ENCODE peak calls at places on chromosomes 13 and 19, in ten cellular contexts. P is stimulated activated CD8-positive, alpha-beta memory T cell treated with anti-CD3 and anti-CD28 coated beads, Interleukin-7, amount 100 ng/mL, for 48 hours; Z is caudate nucleus; F is left cardiac atrium; D is iris pigment epithelial cell; G is activated effector memory CD4-positive, alpha-beta T cell treated with anti-CD3 and anti-CD28 coated beads, Interleukin-2, amount 50 U/mL, for 16 hours; O is AG09309; S is NCI-H345; N is endodermal cell; J is stimulated activated CD4-positive, alpha-beta T cell treated with anti-CD3 and anti-CD28 coated beads, Interleukin-1b, Interleukin-23, amount 100 ng/mL, for 48 hours. C is an unnamed sample.

GRCh38 chr13:44131069-44131614 is 242.5 kb upstream of the SERP2 start:
- DNase-seq in J (no peak), O (no peak), Z (no peak), P (no peak), N (no peak), G (no peak), F (no peak), S (no peak), D (no peak), C (no peak)

GRCh38 chr19:14556662-14557188 is 15.1 kb downstream of the NDUFB7 start:
- DNase-seq in F (peak; percentile 80), N (peak; percentile 94), S (peak; percentile 8), J (peak; percentile 77), Z (peak; percentile 53), G (peak; percentile 90), O (no peak), P (peak; percentile 50), D (peak; percentile 83), C (peak; percentile 23)

GRCh38 chr13:112871742-112872141 is 97.3 kb upstream of the MCF2L start:
- DNase-seq in J (no peak), O (no peak), S (no peak), P (no peak), F (no peak), N (no peak), D (no peak), G (peak; percentile 54), Z (no peak), C (no peak)

GRCh38 chr19:47176627-47177090 is 46.0 kb downstream of the SAE1 start:
- DNase-seq in D (peak; percentile 99), P (no peak), N (no peak), O (peak; percentile 93), Z (no peak), F (peak; percentile 30), G (peak; percentile 77), J (peak; percentile 35), S (no peak), C (no peak)

GRCh38 chr19:10344780-10345179 is 5.4 kb upstream of the ICAM3 start:
- DNase-seq in G (no peak), N (no peak), S (no peak), D (no peak), O (peak; percentile 44), Z (no peak), P (no peak), F (no peak), J (no peak), C (no peak)

GRCh38 chr19:31525610-31526147 is 176.4 kb upstream of the TSHZ3 start:
- DNase-seq in G (no peak), D (no peak), F (no peak), N (no peak), S (no peak), P (no peak), O (no peak), J (no peak), Z (no peak), C (no peak)

GRCh38 chr13:41995946-41996345 is 35.0 kb upstream of the VWA8 start:
- DNase-seq in N (no peak), P (peak; percentile 25), F (peak; percentile 28), O (peak; percentile 11), J (peak; percentile 29), D (peak; percentile 74), G (peak; percentile 63), Z (no peak), S (no peak), C (no peak)

GRCh38 chr13:90498816-90499215 is 848.7 kb upstream of the MIR17HG start:
- DNase-seq in G (no peak), P (no peak), S (no peak), J (no peak), O (no peak), N (no peak), D (no peak), F (no peak), Z (no peak), C (no peak)

GRCh38 chr13:49627831-49628652 is at the start of gene ARL11:
- DNase-seq in D (no peak), O (no peak), S (no peak), P (peak; percentile 23), G (peak; percentile 78), N (peak; percentile 93), Z (no peak), J (peak; percentile 59), F (peak; percentile 60), C (no peak)

GRCh38 chr19:1159864-1160595 is 14.0 kb downstream of the SBNO2 start:
- DNase-seq in Z (no peak), J (no peak), S (no peak), O (no peak), N (no peak), F (no peak), G (no peak), P (no peak), D (no peak), C (no peak)

GRCh38 chr19:14089412-14089661 is 1.2 kb downstream of the SAMD1 start:
- DNase-seq in D (peak; percentile 28), N (peak; percentile 58), S (no peak), J (no peak), P (no peak), O (no peak), F (no peak), Z (no peak), G (no peak), C (peak; percentile 63)

GRCh38 chr19:51690359-51691121 is 2.6 kb upstream of the SPACA6 start:
- DNase-seq in G (peak; percentile 87), F (peak; percentile 75), O (no peak), S (no peak), D (peak; percentile 81), N (peak; percentile 90), Z (peak; percentile 32), P (no peak), J (peak; percentile 74), C (no peak)

GRCh38 chr19:1408300-1409203 is 1.2 kb downstream of the DAZAP1 start:
- DNase-seq in Z (no peak), S (no peak), P (no peak), N (peak; percentile 72), J (peak; percentile 54), D (peak; percentile 73), F (peak; percentile 77), O (no peak), G (peak; percentile 86), C (peak; percentile 54)

C was measured in NCI-H1417.